ENCODE peak calls at places on chromosomes 16 and 17, in four cellular contexts. U is fibroblast of lung, S is lung, O is uterus. R is an unnamed sample.
A peak's percentile ranks its signal among the peaks of the same experiment; 100 is the strongest.

GRCh38 chr17:79627184-79627765 is 16.4 kb upstream of the RBFOX3 start:
- DNase-seq in U (no peak), S (no peak), O (peak; percentile 7), R (no peak)

GRCh38 chr17:66548158-66548557 is 245.7 kb downstream of the PRKCA start:
- DNase-seq in S (no peak), O (no peak), U (peak; percentile 33), R (peak; percentile 26)

GRCh38 chr17:58269557-58270291 is 11.0 kb downstream of the MPO start:
- DNase-seq in U (no peak), S (no peak), O (no peak), R (no peak)

GRCh38 chr17:16211601-16212000 is 3.7 kb downstream of the NCOR1 start:
- DNase-seq in U (no peak), S (no peak), O (no peak), R (no peak)

GRCh38 chr17:348692-349425 is 3.7 kb downstream of the RPH3AL start:
- DNase-seq in U (no peak), O (no peak), S (peak; percentile 63), R (no peak)

GRCh38 chr17:68452724-68453290 is 4.5 kb downstream of the WIPI1 start:
- DNase-seq in O (no peak), S (no peak), U (no peak), R (no peak)

GRCh38 chr17:35103271-35103670 is 16.4 kb downstream of the RAD51D start:
- DNase-seq in O (no peak), S (no peak), U (no peak), R (no peak)

GRCh38 chr16:23025692-23026305 is 123.5 kb downstream of the USP31 start:
- DNase-seq in S (no peak), O (no peak), U (no peak), R (no peak)

GRCh38 chr16:57735755-57736418 is at the start of gene KATNB1:
- DNase-seq in U (no peak), O (no peak), S (no peak), R (no peak)

GRCh38 chr17:19672009-19672837 is 23.7 kb downstream of the ALDH3A2 start:
- DNase-seq in O (no peak), U (peak; percentile 25), S (peak; percentile 56), R (no peak)

GRCh38 chr16:1793578-1794220 is at the start of gene IGFALS:
- DNase-seq in O (no peak), U (no peak), S (no peak), R (no peak)

GRCh38 chr17:2609091-2609490 is 15.6 kb downstream of the PAFAH1B1 start:
- DNase-seq in S (no peak), O (no peak), U (no peak), R (no peak)

DNA sequence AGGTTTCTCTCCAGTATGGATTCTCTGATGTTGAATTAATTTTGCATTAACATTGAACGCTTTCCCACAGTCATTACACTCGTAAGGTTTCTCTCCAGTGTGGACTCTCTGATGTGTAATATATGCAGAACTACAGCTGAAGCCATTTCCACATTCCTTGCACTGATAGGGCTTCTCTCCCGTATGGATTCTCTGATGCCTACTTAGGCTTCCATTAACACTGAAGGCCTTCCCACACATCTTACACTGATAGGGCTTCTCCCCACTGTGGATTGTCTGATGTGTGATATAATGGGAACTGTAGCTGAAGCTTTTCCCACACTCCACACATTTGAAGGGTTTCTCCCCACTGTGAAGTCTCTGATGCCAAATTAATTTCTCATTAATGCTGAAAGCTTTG is 7.2 kb upstream of the TLE7 start:
- DNase-seq in S (no peak), U (peak; percentile 9), O (no peak), R (no peak)
- H3K9me3 ChIP-seq in S (peaks cover 41% of the 10 kb centered on the region), U (peaks cover 14% of the 10 kb centered on the region), O (peaks cover 93% of the 10 kb centered on the region), R (peaks cover 73% of the 10 kb centered on the region)

DNA sequence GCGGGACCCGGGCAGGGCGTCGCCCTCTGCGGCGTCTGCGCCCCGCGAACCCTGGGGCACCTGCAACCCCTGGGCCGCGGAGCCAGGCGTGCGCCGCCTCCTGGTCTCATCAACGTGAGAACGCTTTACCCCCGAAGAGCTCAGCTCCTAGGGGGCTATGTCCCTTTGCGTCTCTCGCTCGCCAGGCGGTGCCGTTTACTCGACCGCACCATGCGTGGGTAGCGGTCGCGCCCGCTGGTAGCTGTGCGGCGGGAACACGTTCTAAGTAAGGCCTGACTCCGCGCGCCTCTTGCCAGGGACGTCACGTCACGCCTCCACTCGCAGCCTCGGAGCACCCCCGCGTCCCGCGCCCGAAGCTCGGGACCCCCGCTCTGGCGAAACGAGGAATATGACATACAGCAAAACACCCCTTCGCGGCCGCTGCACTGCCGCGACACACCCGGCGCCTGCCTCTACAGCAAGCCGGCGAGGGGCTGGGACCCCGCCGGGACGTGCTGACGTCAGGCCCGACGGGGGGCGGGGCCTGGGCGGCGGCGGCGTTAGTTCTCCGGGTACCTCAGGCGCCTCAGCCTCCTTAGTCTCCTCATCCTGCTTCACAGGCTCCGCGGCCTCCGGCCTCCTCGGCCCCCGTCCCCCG is at the start of gene RAB11FIP3:
- DNase-seq in S (peak; percentile 82), O (peak; percentile 84), U (peak; percentile 77), R (peak; percentile 65)
- TF ChIP-seq CTCF in S (no peak), O (peak; percentile 14), U (no peak), R (peak; percentile 21)

GRCh38 chr16:35154627-35155026 is 1695.2 kb downstream of the TP53TG3F start:
- DNase-seq in U (no peak), S (no peak), O (no peak), R (no peak)

GRCh38 chr16:35148748-35149147 is 1689.3 kb downstream of the TP53TG3F start:
- DNase-seq in S (no peak), O (no peak), U (no peak), R (no peak)

GRCh38 chr16:35149550-35149949 is 1690.1 kb downstream of the TP53TG3F start:
- DNase-seq in S (no peak), O (no peak), U (no peak), R (no peak)

GRCh38 chr16:35150805-35151312 is 1691.4 kb downstream of the TP53TG3F start:
- DNase-seq in O (no peak), S (no peak), U (no peak), R (no peak)

GRCh38 chr16:35152067-35152627 is 1692.7 kb downstream of the TP53TG3F start:
- DNase-seq in U (no peak), O (no peak), S (no peak), R (no peak)
- H3K9me3 ChIP-seq in U (no peaks in the 10 kb centered on the region), O (no peaks in the 10 kb centered on the region), S (peaks cover 33% of the 10 kb centered on the region), R (peaks cover 31% of the 10 kb centered on the region)

DNA sequence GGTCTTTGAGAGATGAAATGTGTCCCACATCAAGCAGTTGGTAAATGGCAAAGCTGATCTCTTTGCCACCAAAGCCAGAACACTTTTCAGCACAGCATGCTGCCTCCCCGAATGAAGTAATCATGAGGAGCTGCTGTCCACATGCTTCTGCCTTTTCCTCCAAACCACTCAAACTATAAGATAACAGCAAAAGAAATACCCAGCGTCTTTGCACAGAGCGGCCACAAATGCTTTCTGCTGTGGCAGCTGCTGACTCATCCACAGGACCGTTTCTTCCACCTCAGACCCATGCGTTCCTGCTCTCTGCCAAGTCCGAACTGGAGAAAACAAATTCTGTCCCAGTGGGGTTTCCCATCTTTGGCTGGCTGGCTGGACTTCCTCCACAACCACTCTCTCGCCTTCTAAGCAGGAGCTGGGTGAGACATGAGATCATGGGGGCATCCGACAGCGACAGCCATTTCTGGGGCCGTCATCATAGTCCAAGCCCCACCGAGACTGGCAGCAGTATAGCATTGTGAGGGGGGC is 27.1 kb downstream of the TBC1D3B start:
- DNase-seq in S (no peak), U (peak; percentile 18), O (peak; percentile 30), R (no peak)
- TF ChIP-seq CTCF in S (no peak), U (no peak), O (no peak), R (peak; percentile 14)

DNA sequence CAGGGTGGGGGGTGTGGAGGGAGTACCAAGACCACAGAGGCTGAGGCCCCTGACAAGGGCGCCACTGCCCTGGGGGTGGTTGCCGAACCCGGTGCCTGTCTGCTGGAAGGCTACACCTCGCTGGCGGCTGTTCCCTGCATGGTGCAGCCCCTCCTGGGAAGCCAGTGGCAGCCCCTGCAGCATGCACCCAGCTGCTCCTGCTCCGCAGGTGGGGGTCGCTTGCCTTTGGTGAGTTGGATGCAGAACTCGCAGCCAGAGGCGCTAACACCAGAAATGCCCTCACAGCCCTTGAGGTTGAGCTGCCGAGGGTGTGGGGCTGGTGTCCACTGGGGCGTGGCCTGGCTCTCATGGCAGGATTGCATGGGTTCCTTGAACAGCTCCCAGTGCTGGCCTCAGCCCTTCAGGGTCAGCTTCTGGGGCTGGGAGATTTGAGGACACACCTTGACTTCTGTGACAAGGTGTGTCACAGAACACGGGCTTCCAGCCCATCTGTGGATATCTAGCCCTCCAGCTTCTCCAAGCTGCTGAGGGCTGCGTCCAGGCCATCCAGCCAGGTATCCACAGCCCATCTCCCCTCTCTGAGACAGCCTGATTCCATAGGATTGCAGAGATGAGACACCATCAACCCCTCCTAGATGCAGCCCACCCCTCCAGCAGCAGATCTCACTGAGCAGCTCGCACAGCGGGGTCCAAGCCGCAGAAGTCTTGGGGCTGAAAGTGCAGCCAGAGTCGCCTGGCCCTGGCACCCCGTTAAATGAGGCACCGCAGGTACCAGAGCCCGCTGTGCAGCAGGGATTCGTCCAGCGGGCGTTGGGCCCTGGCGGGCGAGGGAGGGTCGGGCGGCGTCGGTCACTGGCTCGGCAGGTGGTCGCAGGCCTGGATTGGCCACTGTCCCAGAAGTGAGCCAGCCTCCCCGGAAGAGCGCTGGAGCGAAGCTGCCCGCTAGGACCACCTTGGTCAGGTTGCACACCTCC is 586.3 kb downstream of the KCNJ18 start:
- DNase-seq in U (no peak), O (no peak), S (peak; percentile 23), R (no peak)
- H3K9me3 ChIP-seq in U (no peaks in the 10 kb centered on the region), O (no peaks in the 10 kb centered on the region), S (peaks cover 13% of the 10 kb centered on the region), R (no peaks in the 10 kb centered on the region)

R was measured in CD4-positive, alpha-beta T cell.